ENCODE peak calls at places on chromosomes 3 and 15, in ten cellular contexts. One of them, this sample, is unnamed.

GRCh38 chr3:25497096-25497495 is 69.0 kb downstream of the RARB start:
- DNase-seq in naive thymus-derived CD4-positive, alpha-beta T cell: no peak
- DNase-seq in iris pigment epithelial cell: no peak
- DNase-seq in osteocyte: no peak
- DNase-seq in NCI-H1436: no peak
- DNase-seq in hepatic stellate cell: no peak
- DNase-seq in caudate nucleus: no peak
- DNase-seq in SK-N-DZ: no peak
- DNase-seq in globus pallidus: no peak
- DNase-seq in DMS53: no peak
- DNase-seq in this sample: no peak

GRCh38 chr15:49079340-49080039 is 33.2 kb upstream of the SECISBP2L start:
- DNase-seq in naive thymus-derived CD4-positive, alpha-beta T cell: no peak
- DNase-seq in iris pigment epithelial cell: no peak
- DNase-seq in osteocyte: no peak
- DNase-seq in NCI-H1436: no peak
- DNase-seq in hepatic stellate cell: no peak
- DNase-seq in caudate nucleus: no peak
- DNase-seq in SK-N-DZ: no peak
- DNase-seq in globus pallidus: no peak
- DNase-seq in DMS53: no peak
- DNase-seq in this sample: no peak

GRCh38 chr15:80464952-80465645 is 60.9 kb downstream of the ARNT2 start:
- DNase-seq in naive thymus-derived CD4-positive, alpha-beta T cell: no peak
- DNase-seq in iris pigment epithelial cell: peak
- DNase-seq in osteocyte: no peak
- DNase-seq in NCI-H1436: no peak
- DNase-seq in hepatic stellate cell: no peak
- DNase-seq in caudate nucleus: no peak
- DNase-seq in SK-N-DZ: no peak
- DNase-seq in globus pallidus: no peak
- DNase-seq in DMS53: peak
- DNase-seq in this sample: no peak

GRCh38 chr3:114319453-114319852 is 25.6 kb downstream of the TIGIT start:
- DNase-seq in naive thymus-derived CD4-positive, alpha-beta T cell: no peak
- DNase-seq in iris pigment epithelial cell: peak
- DNase-seq in osteocyte: no peak
- DNase-seq in NCI-H1436: peak
- DNase-seq in hepatic stellate cell: no peak
- DNase-seq in caudate nucleus: no peak
- DNase-seq in SK-N-DZ: no peak
- DNase-seq in globus pallidus: no peak
- DNase-seq in DMS53: peak
- DNase-seq in this sample: no peak

GRCh38 chr3:119990888-119991287 is 103.4 kb downstream of the GSK3B start:
- DNase-seq in naive thymus-derived CD4-positive, alpha-beta T cell: no peak
- DNase-seq in iris pigment epithelial cell: peak
- DNase-seq in osteocyte: no peak
- DNase-seq in NCI-H1436: no peak
- DNase-seq in hepatic stellate cell: peak
- DNase-seq in caudate nucleus: no peak
- DNase-seq in SK-N-DZ: no peak
- DNase-seq in globus pallidus: no peak
- DNase-seq in DMS53: no peak
- DNase-seq in this sample: no peak

GRCh38 chr3:168653255-168653654 is 557.5 kb upstream of the GOLIM4 start:
- DNase-seq in naive thymus-derived CD4-positive, alpha-beta T cell: no peak
- DNase-seq in iris pigment epithelial cell: no peak
- DNase-seq in osteocyte: no peak
- DNase-seq in NCI-H1436: no peak
- DNase-seq in hepatic stellate cell: no peak
- DNase-seq in caudate nucleus: no peak
- DNase-seq in SK-N-DZ: no peak
- DNase-seq in globus pallidus: no peak
- DNase-seq in DMS53: no peak
- DNase-seq in this sample: no peak

GRCh38 chr15:69983696-69984265 is 113.9 kb downstream of the TLE3 start:
- DNase-seq in naive thymus-derived CD4-positive, alpha-beta T cell: no peak
- DNase-seq in iris pigment epithelial cell: peak
- DNase-seq in osteocyte: no peak
- DNase-seq in NCI-H1436: no peak
- DNase-seq in hepatic stellate cell: no peak
- DNase-seq in caudate nucleus: no peak
- DNase-seq in SK-N-DZ: no peak
- DNase-seq in globus pallidus: no peak
- DNase-seq in DMS53: no peak
- DNase-seq in this sample: no peak

GRCh38 chr15:38344351-38344750 is 91.7 kb downstream of the SPRED1 start:
- DNase-seq in naive thymus-derived CD4-positive, alpha-beta T cell: no peak
- DNase-seq in iris pigment epithelial cell: peak
- DNase-seq in osteocyte: no peak
- DNase-seq in NCI-H1436: no peak
- DNase-seq in hepatic stellate cell: no peak
- DNase-seq in caudate nucleus: no peak
- DNase-seq in SK-N-DZ: no peak
- DNase-seq in globus pallidus: no peak
- DNase-seq in DMS53: no peak
- DNase-seq in this sample: no peak

GRCh38 chr3:184570501-184570900 is 8.9 kb downstream of the EPHB3 start:
- DNase-seq in naive thymus-derived CD4-positive, alpha-beta T cell: no peak
- DNase-seq in iris pigment epithelial cell: no peak
- DNase-seq in osteocyte: no peak
- DNase-seq in NCI-H1436: no peak
- DNase-seq in hepatic stellate cell: no peak
- DNase-seq in caudate nucleus: no peak
- DNase-seq in SK-N-DZ: no peak
- DNase-seq in globus pallidus: no peak
- DNase-seq in DMS53: no peak
- DNase-seq in this sample: no peak

GRCh38 chr3:162610261-162610660 is 1113.7 kb downstream of the OTOL1 start:
- DNase-seq in naive thymus-derived CD4-positive, alpha-beta T cell: no peak
- DNase-seq in iris pigment epithelial cell: no peak
- DNase-seq in osteocyte: no peak
- DNase-seq in NCI-H1436: no peak
- DNase-seq in hepatic stellate cell: no peak
- DNase-seq in caudate nucleus: no peak
- DNase-seq in SK-N-DZ: no peak
- DNase-seq in globus pallidus: no peak
- DNase-seq in DMS53: no peak
- DNase-seq in this sample: no peak

GRCh38 chr15:47027322-47027946 is 689.9 kb upstream of the SEMA6D start:
- DNase-seq in naive thymus-derived CD4-positive, alpha-beta T cell: no peak
- DNase-seq in iris pigment epithelial cell: no peak
- DNase-seq in osteocyte: no peak
- DNase-seq in NCI-H1436: peak
- DNase-seq in hepatic stellate cell: no peak
- DNase-seq in caudate nucleus: no peak
- DNase-seq in SK-N-DZ: peak
- DNase-seq in globus pallidus: no peak
- DNase-seq in DMS53: peak
- DNase-seq in this sample: peak

GRCh38 chr15:68644088-68644904 is 65.5 kb downstream of the CORO2B start:
- DNase-seq in naive thymus-derived CD4-positive, alpha-beta T cell: no peak
- DNase-seq in iris pigment epithelial cell: peak
- DNase-seq in osteocyte: no peak
- DNase-seq in NCI-H1436: no peak
- DNase-seq in hepatic stellate cell: peak
- DNase-seq in caudate nucleus: no peak
- DNase-seq in SK-N-DZ: no peak
- DNase-seq in globus pallidus: peak
- DNase-seq in DMS53: peak
- DNase-seq in this sample: no peak

GRCh38 chr15:90564109-90564508 is 34.4 kb downstream of the CRTC3 start:
- DNase-seq in naive thymus-derived CD4-positive, alpha-beta T cell: peak
- DNase-seq in iris pigment epithelial cell: no peak
- DNase-seq in osteocyte: no peak
- DNase-seq in NCI-H1436: no peak
- DNase-seq in hepatic stellate cell: no peak
- DNase-seq in caudate nucleus: no peak
- DNase-seq in SK-N-DZ: no peak
- DNase-seq in globus pallidus: no peak
- DNase-seq in DMS53: no peak
- DNase-seq in this sample: no peak

GRCh38 chr3:38543602-38544001 is 47.5 kb downstream of the EXOG start:
- DNase-seq in naive thymus-derived CD4-positive, alpha-beta T cell: no peak
- DNase-seq in iris pigment epithelial cell: no peak
- DNase-seq in osteocyte: no peak
- DNase-seq in NCI-H1436: no peak
- DNase-seq in hepatic stellate cell: no peak
- DNase-seq in caudate nucleus: no peak
- DNase-seq in SK-N-DZ: no peak
- DNase-seq in globus pallidus: no peak
- DNase-seq in DMS53: no peak
- DNase-seq in this sample: peak

GRCh38 chr3:107387555-107387954 is 10.3 kb downstream of the CCDC54 start:
- DNase-seq in naive thymus-derived CD4-positive, alpha-beta T cell: no peak
- DNase-seq in iris pigment epithelial cell: peak
- DNase-seq in osteocyte: no peak
- DNase-seq in NCI-H1436: no peak
- DNase-seq in hepatic stellate cell: no peak
- DNase-seq in caudate nucleus: no peak
- DNase-seq in SK-N-DZ: no peak
- DNase-seq in globus pallidus: no peak
- DNase-seq in DMS53: no peak
- DNase-seq in this sample: no peak

GRCh38 chr15:81196576-81197254 is at the start of gene IL16:
- DNase-seq in naive thymus-derived CD4-positive, alpha-beta T cell: no peak
- DNase-seq in iris pigment epithelial cell: no peak
- DNase-seq in osteocyte: peak
- DNase-seq in NCI-H1436: no peak
- DNase-seq in hepatic stellate cell: no peak
- DNase-seq in caudate nucleus: no peak
- DNase-seq in SK-N-DZ: no peak
- DNase-seq in globus pallidus: no peak
- DNase-seq in DMS53: no peak
- DNase-seq in this sample: no peak

GRCh38 chr3:50674349-50675178 is at the start of gene DOCK3:
- DNase-seq in naive thymus-derived CD4-positive, alpha-beta T cell: peak
- DNase-seq in iris pigment epithelial cell: peak
- DNase-seq in osteocyte: no peak
- DNase-seq in NCI-H1436: peak
- DNase-seq in hepatic stellate cell: peak
- DNase-seq in caudate nucleus: peak
- DNase-seq in SK-N-DZ: peak
- DNase-seq in globus pallidus: peak
- DNase-seq in DMS53: peak
- DNase-seq in this sample: peak

GRCh38 chr3:168116279-168116678 is 20.6 kb upstream of the GOLIM4 start:
- DNase-seq in naive thymus-derived CD4-positive, alpha-beta T cell: no peak
- DNase-seq in iris pigment epithelial cell: peak
- DNase-seq in osteocyte: no peak
- DNase-seq in NCI-H1436: no peak
- DNase-seq in hepatic stellate cell: no peak
- DNase-seq in caudate nucleus: no peak
- DNase-seq in SK-N-DZ: no peak
- DNase-seq in globus pallidus: no peak
- DNase-seq in DMS53: no peak
- DNase-seq in this sample: peak

GRCh38 chr3:176795897-176796296 is 401.4 kb downstream of the TBL1XR1 start:
- DNase-seq in naive thymus-derived CD4-positive, alpha-beta T cell: no peak
- DNase-seq in iris pigment epithelial cell: no peak
- DNase-seq in osteocyte: no peak
- DNase-seq in NCI-H1436: no peak
- DNase-seq in hepatic stellate cell: no peak
- DNase-seq in caudate nucleus: no peak
- DNase-seq in SK-N-DZ: no peak
- DNase-seq in globus pallidus: no peak
- DNase-seq in DMS53: peak
- DNase-seq in this sample: no peak

GRCh38 chr15:88382482-88382983 is 84.7 kb downstream of the MRPL46 start:
- DNase-seq in naive thymus-derived CD4-positive, alpha-beta T cell: no peak
- DNase-seq in iris pigment epithelial cell: no peak
- DNase-seq in osteocyte: no peak
- DNase-seq in NCI-H1436: no peak
- DNase-seq in hepatic stellate cell: no peak
- DNase-seq in caudate nucleus: no peak
- DNase-seq in SK-N-DZ: peak
- DNase-seq in globus pallidus: no peak
- DNase-seq in DMS53: no peak
- DNase-seq in this sample: no peak

GRCh38 chr15:81754078-81754477 is 291.7 kb downstream of the MEX3B start:
- DNase-seq in naive thymus-derived CD4-positive, alpha-beta T cell: no peak
- DNase-seq in iris pigment epithelial cell: no peak
- DNase-seq in osteocyte: no peak
- DNase-seq in NCI-H1436: no peak
- DNase-seq in hepatic stellate cell: no peak
- DNase-seq in caudate nucleus: no peak
- DNase-seq in SK-N-DZ: no peak
- DNase-seq in globus pallidus: no peak
- DNase-seq in DMS53: no peak
- DNase-seq in this sample: no peak

GRCh38 chr3:50573566-50574279 is 4.4 kb downstream of the HEMK1 start:
- DNase-seq in naive thymus-derived CD4-positive, alpha-beta T cell: peak
- DNase-seq in iris pigment epithelial cell: no peak
- DNase-seq in osteocyte: no peak
- DNase-seq in NCI-H1436: no peak
- DNase-seq in hepatic stellate cell: no peak
- DNase-seq in caudate nucleus: no peak
- DNase-seq in SK-N-DZ: no peak
- DNase-seq in globus pallidus: no peak
- DNase-seq in DMS53: no peak
- DNase-seq in this sample: no peak

GRCh38 chr15:20353966-20354883 is 187.4 kb downstream of the GOLGA6L6 start:
- DNase-seq in naive thymus-derived CD4-positive, alpha-beta T cell: no peak
- DNase-seq in iris pigment epithelial cell: no peak
- DNase-seq in osteocyte: peak
- DNase-seq in NCI-H1436: no peak
- DNase-seq in hepatic stellate cell: peak
- DNase-seq in caudate nucleus: no peak
- DNase-seq in SK-N-DZ: no peak
- DNase-seq in globus pallidus: no peak
- DNase-seq in DMS53: no peak
- DNase-seq in this sample: no peak

GRCh38 chr15:92068121-92068520 is 214.6 kb downstream of the SLCO3A1 start:
- DNase-seq in naive thymus-derived CD4-positive, alpha-beta T cell: no peak
- DNase-seq in iris pigment epithelial cell: no peak
- DNase-seq in osteocyte: no peak
- DNase-seq in NCI-H1436: no peak
- DNase-seq in hepatic stellate cell: no peak
- DNase-seq in caudate nucleus: no peak
- DNase-seq in SK-N-DZ: no peak
- DNase-seq in globus pallidus: no peak
- DNase-seq in DMS53: no peak
- DNase-seq in this sample: no peak

GRCh38 chr15:70741677-70742293 is 21.6 kb downstream of the UACA start:
- DNase-seq in naive thymus-derived CD4-positive, alpha-beta T cell: no peak
- DNase-seq in iris pigment epithelial cell: peak
- DNase-seq in osteocyte: no peak
- DNase-seq in NCI-H1436: no peak
- DNase-seq in hepatic stellate cell: no peak
- DNase-seq in caudate nucleus: no peak
- DNase-seq in SK-N-DZ: no peak
- DNase-seq in globus pallidus: no peak
- DNase-seq in DMS53: peak
- DNase-seq in this sample: no peak

GRCh38 chr3:129597792-129598381 is 8.6 kb downstream of the PLXND1 start:
- DNase-seq in naive thymus-derived CD4-positive, alpha-beta T cell: no peak
- DNase-seq in iris pigment epithelial cell: peak
- DNase-seq in osteocyte: no peak
- DNase-seq in NCI-H1436: no peak
- DNase-seq in hepatic stellate cell: peak
- DNase-seq in caudate nucleus: no peak
- DNase-seq in SK-N-DZ: no peak
- DNase-seq in globus pallidus: peak
- DNase-seq in DMS53: peak
- DNase-seq in this sample: no peak

GRCh38 chr15:66580643-66581042 is 14.8 kb upstream of the LCTL start:
- DNase-seq in naive thymus-derived CD4-positive, alpha-beta T cell: no peak
- DNase-seq in iris pigment epithelial cell: peak
- DNase-seq in osteocyte: no peak
- DNase-seq in NCI-H1436: no peak
- DNase-seq in hepatic stellate cell: peak
- DNase-seq in caudate nucleus: no peak
- DNase-seq in SK-N-DZ: no peak
- DNase-seq in globus pallidus: no peak
- DNase-seq in DMS53: no peak
- DNase-seq in this sample: peak

GRCh38 chr3:58864480-58864879 is 185.3 kb downstream of the CFAP20DC start:
- DNase-seq in naive thymus-derived CD4-positive, alpha-beta T cell: no peak
- DNase-seq in iris pigment epithelial cell: no peak
- DNase-seq in osteocyte: no peak
- DNase-seq in NCI-H1436: no peak
- DNase-seq in hepatic stellate cell: no peak
- DNase-seq in caudate nucleus: no peak
- DNase-seq in SK-N-DZ: no peak
- DNase-seq in globus pallidus: no peak
- DNase-seq in DMS53: no peak
- DNase-seq in this sample: no peak

This sample was measured in right cardiac atrium.